ENCODE peak calls at places on chromosomes 12 and 14, in seven cellular contexts. W is kidney epithelial cell, Z is choroid plexus epithelial cell, M is aorta, X is ascending aorta, U is epithelial cell of proximal tubule, T is ovary. Y is an unnamed sample.

GRCh38 chr12:22709292-22709691 is 84.3 kb downstream of the ETNK1 start:
- DNase-seq in Z (peak; percentile 58), X (no peak), U (no peak), M (no peak), T (no peak), W (no peak), Y (no peak)

GRCh38 chr14:60328588-60328987 is 79.6 kb downstream of the PPM1A start:
- DNase-seq in X (no peak), U (no peak), Z (no peak), M (no peak), W (no peak), T (no peak), Y (no peak)

GRCh38 chr14:37623552-37623951 is 28.1 kb downstream of the TTC6 start:
- DNase-seq in W (peak; percentile 39), Z (peak; percentile 71), M (no peak), U (peak; percentile 61), X (no peak), T (no peak), Y (no peak)

GRCh38 chr14:99780690-99781089 is 12.5 kb upstream of the EML1 start:
- DNase-seq in W (no peak), Z (no peak), X (no peak), U (no peak), T (no peak), M (no peak), Y (no peak)

GRCh38 chr14:104771918-104772706 is 19.2 kb downstream of the SIVA1 start:
- DNase-seq in W (no peak), X (no peak), M (no peak), T (no peak), Z (no peak), U (no peak), Y (no peak)

GRCh38 chr14:61568572-61569011 is 126.7 kb upstream of the HIF1A start:
- DNase-seq in X (no peak), M (no peak), W (no peak), Z (no peak), U (no peak), T (peak; percentile 40), Y (peak; percentile 72)

GRCh38 chr12:88172844-88173407 is 30.8 kb downstream of the TMTC3 start:
- DNase-seq in U (no peak), Z (no peak), M (no peak), X (no peak), T (no peak), W (no peak), Y (no peak)

GRCh38 chr12:61956545-61956944 is 303.7 kb upstream of the USP15 start:
- DNase-seq in Z (no peak), U (no peak), W (no peak), T (no peak), M (no peak), X (no peak), Y (no peak)

GRCh38 chr14:54756656-54757392 is 145.8 kb downstream of the GCH1 start:
- DNase-seq in M (no peak), Z (no peak), U (no peak), T (no peak), X (no peak), W (no peak), Y (no peak)

GRCh38 chr12:10853746-10854145 is 4.5 kb upstream of the PRR4 start:
- DNase-seq in X (no peak), M (no peak), U (no peak), T (no peak), Z (no peak), W (no peak), Y (no peak)

GRCh38 chr12:14884458-14884878 is 1.2 kb downstream of the MGP start:
- DNase-seq in T (peak; percentile 81), U (peak; percentile 30), W (peak; percentile 54), M (peak; percentile 91), X (peak; percentile 33), Z (peak; percentile 92), Y (peak; percentile 79)
- H3K4me3 ChIP-seq in T (peak overlapping the region; percentile 37), U (no peak overlapping the region), W (no peak overlapping the region), M (peak overlapping the region; percentile 84), X (peak overlapping the region; percentile 61), Z (peak overlapping the region; percentile 40), Y (peak overlapping the region; percentile 48)

DNA sequence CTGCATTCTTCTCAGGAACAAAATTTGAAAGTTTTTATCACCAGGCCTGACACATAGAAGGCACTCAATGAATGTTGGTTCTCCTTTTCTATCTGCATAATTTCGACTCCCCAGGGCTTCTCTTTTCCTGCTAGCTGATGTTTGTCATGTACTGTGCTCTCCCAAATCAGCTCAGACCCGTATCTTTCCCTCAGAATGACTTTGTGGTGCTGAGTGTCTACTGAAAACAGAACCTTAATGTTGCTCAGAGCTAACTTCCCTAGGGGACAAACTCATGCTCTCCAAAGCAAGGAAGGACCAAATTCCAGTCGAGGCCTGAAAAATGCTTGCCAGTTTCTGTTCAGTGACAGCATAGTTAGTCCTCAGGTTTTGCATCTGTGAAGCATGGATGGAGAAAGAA is 1.9 kb downstream of the ARHGDIB start:
- DNase-seq in M (no peak), X (no peak), T (no peak), U (no peak), Z (no peak), W (no peak), Y (no peak)
- H3K4me3 ChIP-seq in M (no peak overlapping the region), X (peak overlapping the region; percentile 52), T (no peak overlapping the region), U (no peak overlapping the region), Z (no peak overlapping the region), W (no peak overlapping the region), Y (peak overlapping the region; percentile 60)

DNA sequence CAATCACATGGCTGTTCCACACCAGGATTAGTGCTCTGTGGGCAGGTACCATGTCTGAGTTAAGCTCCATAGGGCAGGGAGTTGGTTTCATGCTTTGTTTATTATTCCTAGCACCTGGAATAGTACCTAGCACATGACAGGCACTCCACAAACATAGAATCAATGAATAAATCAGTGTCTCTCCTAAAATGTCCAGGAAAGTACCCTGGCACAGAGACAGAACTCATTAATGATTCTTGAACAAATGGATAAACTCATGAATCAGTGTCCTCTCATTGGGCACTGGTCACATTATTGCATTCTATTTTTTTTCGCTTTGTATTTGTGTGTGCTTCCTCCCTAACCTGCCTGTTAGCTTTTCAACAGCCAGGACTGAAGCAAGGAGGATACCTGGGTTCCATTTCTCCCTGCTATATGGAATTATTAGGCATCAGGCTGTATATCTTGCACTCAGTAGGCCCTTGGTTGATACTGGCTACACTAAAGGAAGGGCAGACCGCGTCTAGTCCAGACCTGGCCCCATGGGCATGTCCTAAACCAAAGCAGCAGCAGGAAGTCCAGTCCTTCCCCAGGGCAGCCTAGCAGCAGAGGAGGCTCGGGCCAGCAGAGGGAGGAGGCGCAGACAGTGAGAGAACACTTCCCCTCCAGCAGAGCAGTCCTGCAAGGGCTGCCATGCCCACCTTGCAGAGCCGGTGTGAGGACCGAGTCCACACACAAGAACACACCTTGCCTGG is 18.4 kb downstream of the HDAC7 start:
- DNase-seq in Z (peak; percentile 64), T (no peak), M (no peak), W (no peak), U (peak; percentile 78), X (no peak), Y (no peak)
- H3K4me3 ChIP-seq in Z (no peak overlapping the region), T (no peak overlapping the region), M (no peak overlapping the region), W (no peak overlapping the region), U (no peak overlapping the region), X (no peak overlapping the region), Y (no peak overlapping the region)

GRCh38 chr12:113186666-113187325 is 1.3 kb downstream of the RITA1 start:
- DNase-seq in W (no peak), M (peak; percentile 75), X (no peak), Z (no peak), T (peak; percentile 56), U (no peak), Y (no peak)
- H3K4me3 ChIP-seq in W (no peak overlapping the region), M (no peak overlapping the region), X (peak overlapping the region; percentile 74), Z (peak overlapping the region; percentile 32), T (no peak overlapping the region), U (peak overlapping the region; percentile 91), Y (no peak overlapping the region)

GRCh38 chr12:4857472-4858291 is 52.0 kb upstream of the KCNA1 start:
- DNase-seq in U (peak; percentile 10), M (peak; percentile 89), W (no peak), Z (peak; percentile 80), X (no peak), T (peak; percentile 60), Y (peak; percentile 81)
- H3K4me3 ChIP-seq in U (peak overlapping the region; percentile 4), M (no peak overlapping the region), W (no peak overlapping the region), Z (no peak overlapping the region), X (peak overlapping the region; percentile 41), T (peak overlapping the region; percentile 13), Y (no peak overlapping the region)

GRCh38 chr14:63544641-63545234 is 1.6 kb upstream of the PPP2R5E start:
- DNase-seq in U (no peak), X (no peak), T (no peak), M (no peak), Z (peak; percentile 67), W (no peak), Y (no peak)
- H3K4me3 ChIP-seq in U (peak overlapping the region; percentile 99), X (peak overlapping the region; percentile 92), T (peak overlapping the region; percentile 72), M (no peak overlapping the region), Z (peak overlapping the region; percentile 95), W (no peak overlapping the region), Y (peak overlapping the region; percentile 86)

GRCh38 chr12:14369322-14369721 is 3.8 kb downstream of the ATF7IP start:
- DNase-seq in Z (no peak), X (no peak), M (no peak), U (no peak), W (no peak), T (no peak), Y (no peak)
- H3K4me3 ChIP-seq in Z (no peak overlapping the region), X (no peak overlapping the region), M (no peak overlapping the region), U (no peak overlapping the region), W (no peak overlapping the region), T (no peak overlapping the region), Y (no peak overlapping the region)

Y was measured in upper lobe of right lung.